ENCODE peak calls at places on chromosomes 4 and X, in ten cellular contexts. W, D, Q, U, I, N, G, C, S and J are unnamed samples.

GRCh38 chrX:39815621-39816020 is 282.1 kb downstream of the BCOR start:
- DNase-seq in S (no peak), D (no peak), G (no peak), Q (no peak), W (no peak), U (no peak), I (peak), C (peak), N (no peak), J (peak)

GRCh38 chr4:148101235-148101634 is 341.0 kb downstream of the NR3C2 start:
- DNase-seq in C (no peak), N (no peak), G (no peak), I (no peak), Q (no peak), D (no peak), W (no peak), S (no peak), U (no peak), J (no peak)

GRCh38 chrX:103919336-103919682 is 43.1 kb upstream of the TMSB15B start:
- DNase-seq in D (peak), G (no peak), I (peak), C (peak), N (no peak), S (no peak), U (no peak), W (no peak), Q (no peak), J (peak)

GRCh38 chrX:133859860-133860259 is 125.5 kb downstream of the GPC3 start:
- DNase-seq in U (no peak), I (peak), Q (no peak), N (peak), W (no peak), G (no peak), D (no peak), C (peak), S (no peak), J (no peak)

GRCh38 chr4:8910822-8911310 is 39.2 kb upstream of the HMX1 start:
- DNase-seq in C (no peak), U (peak), N (no peak), G (no peak), Q (peak), D (no peak), I (no peak), S (no peak), W (no peak), J (peak)

GRCh38 chrX:109782994-109783711 is 50.1 kb upstream of the ACSL4 start:
- DNase-seq in W (no peak), I (no peak), D (no peak), C (peak), N (no peak), G (no peak), Q (no peak), S (no peak), U (no peak), J (no peak)

GRCh38 chr4:128288689-128289106 is 1.1 kb upstream of the PGRMC2 start:
- DNase-seq in C (peak), N (no peak), G (peak), U (no peak), Q (peak), S (no peak), I (peak), D (peak), W (no peak), J (no peak)

GRCh38 chr4:134160211-134160610 is 41.4 kb downstream of the PABPC4L start:
- DNase-seq in N (no peak), S (no peak), W (no peak), Q (no peak), G (no peak), C (no peak), D (no peak), I (no peak), U (no peak), J (no peak)

GRCh38 chrX:24796204-24796603 is 102.5 kb downstream of the POLA1 start:
- DNase-seq in S (no peak), Q (no peak), U (no peak), G (no peak), C (no peak), I (no peak), D (no peak), N (no peak), W (no peak), J (no peak)

GRCh38 chr4:98568896-98569663 is 89.3 kb downstream of the TSPAN5 start:
- DNase-seq in S (no peak), W (no peak), G (no peak), N (no peak), U (no peak), Q (no peak), I (peak), C (no peak), D (no peak), J (no peak)

GRCh38 chr4:168769857-168770256 is 240.2 kb downstream of the CBR4 start:
- DNase-seq in G (no peak), I (no peak), C (no peak), Q (no peak), N (no peak), S (no peak), W (no peak), U (no peak), D (no peak), J (no peak)

GRCh38 chr4:168769416-168769815 is 240.6 kb downstream of the CBR4 start:
- DNase-seq in C (peak), D (no peak), Q (no peak), N (peak), S (no peak), W (no peak), U (no peak), G (no peak), I (peak), J (no peak)

GRCh38 chr4:168766537-168767316 is 243.3 kb downstream of the CBR4 start:
- DNase-seq in Q (no peak), I (peak), S (no peak), N (peak), C (peak), D (no peak), G (no peak), U (no peak), W (no peak), J (peak)

GRCh38 chr4:168773388-168774195 is 236.5 kb downstream of the CBR4 start:
- DNase-seq in S (no peak), Q (no peak), U (no peak), D (peak), C (no peak), I (no peak), W (no peak), G (no peak), N (no peak), J (no peak)

DNA sequence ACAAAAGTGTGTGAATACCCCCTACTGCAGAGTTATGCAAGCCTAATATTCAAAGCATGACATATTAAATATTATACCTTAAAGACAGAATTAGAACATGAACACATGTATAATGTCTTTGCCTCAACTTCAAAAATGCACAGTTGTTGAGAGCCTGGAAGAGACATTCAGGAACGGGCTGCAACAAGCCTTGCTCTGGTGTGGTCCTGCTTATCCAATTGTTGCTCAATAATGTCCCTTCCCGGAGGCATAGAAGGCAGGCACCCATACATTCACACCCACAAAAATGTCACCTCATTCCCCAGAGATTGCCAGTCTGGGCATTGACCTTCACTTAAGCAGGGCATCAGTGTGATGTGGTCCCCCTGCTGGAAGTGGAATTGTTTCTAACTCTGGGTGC is 238.8 kb downstream of the CBR4 start:
- DNase-seq in Q (no peak), I (no peak), C (no peak), W (no peak), N (no peak), G (no peak), S (no peak), U (no peak), D (no peak), J (no peak)
- H3K4me3 ChIP-seq in Q (no peak), I (no peak), C (no peak), W (no peak), N (no peak), G (no peak), S (no peak), U (no peak), D (no peak), J (no peak)

GRCh38 chr4:126191536-126191935 is 876.8 kb downstream of the FAT4 start:
- DNase-seq in N (no peak), Q (no peak), D (no peak), U (no peak), I (no peak), C (no peak), G (no peak), W (no peak), S (no peak), J (no peak)

DNA sequence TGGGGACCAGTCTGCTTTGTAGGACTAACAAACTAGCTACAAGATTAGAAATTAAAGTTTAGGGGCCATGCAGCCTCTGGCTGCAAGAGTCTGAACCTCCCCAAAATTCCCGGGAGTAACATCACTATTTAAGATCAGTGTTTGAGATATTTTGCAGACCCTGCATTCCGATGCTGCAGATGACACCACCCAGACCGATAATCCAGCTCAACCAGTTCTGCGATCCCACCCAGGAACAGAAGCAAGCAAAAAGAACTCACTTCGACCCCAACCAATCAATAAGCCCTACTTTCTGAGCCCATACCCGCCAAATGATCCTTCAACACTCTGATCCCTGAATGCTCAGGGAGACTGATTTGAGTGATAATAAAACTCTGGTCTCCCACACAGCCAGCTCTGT is 877.8 kb downstream of the FAT4 start:
- DNase-seq in S (no peak), Q (no peak), N (no peak), G (no peak), U (no peak), I (no peak), C (no peak), D (no peak), W (no peak), J (no peak)
- H3K4me3 ChIP-seq in S (no peak), Q (no peak), N (no peak), G (no peak), U (no peak), I (no peak), C (no peak), D (no peak), W (no peak), J (no peak)

GRCh38 chr4:155428128-155428527 is 51.4 kb upstream of the MAP9 start:
- DNase-seq in G (no peak), Q (no peak), D (no peak), S (no peak), U (no peak), I (no peak), C (no peak), N (no peak), W (no peak), J (no peak)

GRCh38 chr4:155430895-155431467 is 54.2 kb upstream of the MAP9 start:
- DNase-seq in Q (no peak), I (no peak), U (no peak), S (no peak), G (no peak), N (no peak), C (no peak), D (no peak), W (no peak), J (no peak)

GRCh38 chr4:155423671-155424070 is 46.9 kb upstream of the MAP9 start:
- DNase-seq in S (no peak), Q (no peak), N (no peak), D (no peak), U (no peak), C (no peak), I (no peak), W (no peak), G (no peak), J (no peak)

DNA sequence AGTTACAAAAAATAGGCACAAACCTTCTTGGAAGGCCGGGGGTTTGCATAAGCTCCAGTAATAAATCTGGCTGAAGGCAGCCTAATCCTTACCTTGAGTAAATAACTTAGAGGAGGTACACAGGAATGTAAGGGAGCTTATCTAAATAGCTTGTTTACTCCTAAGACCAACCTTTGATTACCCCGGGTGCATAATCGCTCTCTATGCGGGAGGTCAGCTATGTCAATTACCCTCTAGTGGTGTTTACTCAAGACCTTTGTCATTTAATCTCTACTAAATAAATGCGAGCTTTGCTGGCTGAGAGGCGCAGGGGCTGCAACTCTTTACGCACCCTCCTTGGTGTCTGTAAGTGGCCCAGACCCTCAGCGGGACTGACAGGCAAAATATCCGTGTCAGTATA is 50.2 kb upstream of the MAP9 start:
- DNase-seq in D (no peak), N (no peak), W (no peak), Q (no peak), G (peak), C (no peak), I (no peak), U (no peak), S (no peak), J (no peak)
- H3K4me3 ChIP-seq in D (no peak), N (no peak), W (no peak), Q (no peak), G (no peak), C (no peak), I (no peak), U (no peak), S (no peak), J (no peak)

DNA sequence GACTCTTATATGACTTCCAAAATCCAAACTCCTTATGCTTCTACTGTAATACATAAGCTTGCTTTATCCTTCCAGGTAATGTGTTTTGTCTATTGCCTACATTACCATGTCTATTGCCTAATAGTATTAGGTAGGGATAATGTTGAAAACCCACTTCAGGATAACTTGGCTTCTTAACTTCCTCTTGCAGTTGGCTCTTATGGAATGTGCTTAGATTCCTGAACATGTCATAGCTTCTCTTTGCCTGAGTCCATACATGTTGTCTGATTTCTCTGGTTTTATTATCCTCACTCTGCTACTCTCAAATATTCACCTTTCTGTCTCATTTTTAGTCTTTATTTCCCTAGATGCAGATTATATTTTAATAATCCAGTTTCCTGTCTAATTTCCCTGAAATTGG is 599.9 kb downstream of the IL15 start:
- DNase-seq in S (no peak), D (no peak), C (peak), Q (no peak), G (no peak), W (no peak), U (no peak), I (no peak), N (no peak), J (no peak)
- H3K4me3 ChIP-seq in S (no peak), D (no peak), C (no peak), Q (no peak), G (no peak), W (no peak), U (no peak), I (no peak), N (no peak), J (no peak)

GRCh38 chr4:154478547-154478946 is 13.1 kb downstream of the DCHS2 start:
- DNase-seq in U (no peak), N (no peak), G (no peak), C (no peak), S (no peak), I (no peak), Q (no peak), W (no peak), D (no peak), J (no peak)
- H3K4me3 ChIP-seq in U (no peak), N (no peak), G (no peak), C (no peak), S (no peak), I (no peak), Q (no peak), W (no peak), D (no peak), J (no peak)